ENCODE peak calls at places on chromosomes 2 and 18, in eight cellular contexts. B is HL-60; Z is AG09309; L is GM06990; K is M059J; E is activated CD4-positive, alpha-beta T cell treated with anti-CD3 and anti-CD28 coated beads, Interleukin-2, amount 10 ng/mL, durations not matched to agents 7 days and 5 days; P is iris pigment epithelial cell; G is HTR-8/SVneo. V is an unnamed sample.

GRCh38 chr2:171087547-171087946 is 73.1 kb downstream of the TLK1 start:
- DNase-seq in B (no peak), Z (no peak), L (no peak), K (no peak), E (no peak), P (no peak), G (no peak), V (no peak)

GRCh38 chr2:168466834-168467565 is 10.9 kb downstream of the CERS6 start:
- DNase-seq in B (no peak), Z (no peak), L (no peak), K (no peak), E (no peak), P (no peak), G (no peak), V (no peak)

GRCh38 chr2:121071058-121071504 is 213.9 kb downstream of the TFCP2L1 start:
- DNase-seq in B (no peak), Z (no peak), L (no peak), K (peak), E (peak), P (peak), G (peak), V (no peak)

GRCh38 chr2:29459445-29460179 is 344.4 kb downstream of the CLIP4 start:
- DNase-seq in B (no peak), Z (peak), L (no peak), K (peak), E (no peak), P (peak), G (no peak), V (peak)

GRCh38 chr2:60567919-60568874 is 14.7 kb upstream of the BCL11A start:
- DNase-seq in B (no peak), Z (no peak), L (no peak), K (no peak), E (no peak), P (no peak), G (no peak), V (no peak)

GRCh38 chr2:3606370-3607124 is 11.6 kb downstream of the COLEC11 start:
- DNase-seq in B (no peak), Z (no peak), L (no peak), K (no peak), E (no peak), P (no peak), G (no peak), V (no peak)

GRCh38 chr18:21112543-21113105 is 1.0 kb upstream of the ROCK1 start:
- DNase-seq in B (no peak), Z (no peak), L (no peak), K (no peak), E (no peak), P (peak), G (no peak), V (no peak)

GRCh38 chr2:68784849-68785248 is 50.2 kb downstream of the ARHGAP25 start:
- DNase-seq in B (no peak), Z (no peak), L (no peak), K (no peak), E (no peak), P (no peak), G (no peak), V (no peak)

GRCh38 chr18:57585846-57586242 is 658 bp downstream of the FECH start:
- DNase-seq in B (no peak), Z (no peak), L (no peak), K (no peak), E (no peak), P (peak), G (no peak), V (no peak)

GRCh38 chr2:65430515-65431416 is 1.6 kb downstream of the SPRED2 start:
- DNase-seq in B (peak), Z (no peak), L (peak), K (peak), E (peak), P (peak), G (peak), V (peak)

GRCh38 chr2:71336384-71336783 is 4.8 kb downstream of the ZNF638 start:
- DNase-seq in B (no peak), Z (no peak), L (no peak), K (no peak), E (no peak), P (no peak), G (no peak), V (no peak)

GRCh38 chr2:15738965-15739364 is 147.3 kb downstream of the DDX1 start:
- DNase-seq in B (no peak), Z (no peak), L (no peak), K (no peak), E (no peak), P (no peak), G (no peak), V (no peak)

GRCh38 chr2:195608768-195609454 is 48.1 kb upstream of the SLC39A10 start:
- DNase-seq in B (no peak), Z (no peak), L (no peak), K (no peak), E (no peak), P (no peak), G (no peak), V (no peak)

GRCh38 chr2:105081006-105081701 is 43.3 kb downstream of the MRPS9 start:
- DNase-seq in B (no peak), Z (no peak), L (no peak), K (no peak), E (no peak), P (peak), G (no peak), V (no peak)